ENCODE peak calls at places on chromosomes 16 and 17, in four cellular contexts. G is Caco-2, U is GM23248, P is lower lobe of right lung. A is an unnamed sample. For H3K9me3, the result is how much of the 10 kb centered on the place peaks cover.

GRCh38 chr16:10191096-10191495 is 8.9 kb upstream of the GRIN2A start:
- DNase-seq in G (no peak), U (no peak), P (no peak), A (no peak)

GRCh38 chr16:64754279-64754678 is 367.6 kb downstream of the CDH11 start:
- DNase-seq in G (no peak), U (peak), P (no peak), A (no peak)

GRCh38 chr17:72338847-72339790 is 218.3 kb downstream of the SOX9 start:
- DNase-seq in G (peak), U (peak), P (no peak), A (no peak)

GRCh38 chr16:86761117-86761971 is 183.0 kb downstream of the FOXL1 start:
- DNase-seq in G (peak), U (peak), P (no peak), A (peak)

GRCh38 chr16:53814791-53815190 is 110.8 kb downstream of the FTO start:
- DNase-seq in G (no peak), U (no peak), P (no peak), A (no peak)

GRCh38 chr16:86492961-86493639 is 17.2 kb upstream of the FOXF1 start:
- DNase-seq in G (no peak), U (no peak), P (no peak), A (no peak)

GRCh38 chr17:16486373-16487250 is 5.4 kb downstream of the LRRC75A start:
- DNase-seq in G (no peak), U (peak), P (peak), A (peak)

GRCh38 chr16:46947900-46948547 is 25.4 kb downstream of the DNAJA2 start:
- DNase-seq in G (peak), U (peak), P (no peak), A (peak)

GRCh38 chr16:52399116-52399515 is 147.8 kb downstream of the TOX3 start:
- DNase-seq in G (no peak), U (no peak), P (no peak), A (no peak)

GRCh38 chr17:80774146-80774545 is 217.5 kb upstream of the CHMP6 start:
- DNase-seq in G (no peak), U (no peak), P (no peak), A (no peak)

GRCh38 chr17:11506635-11507034 is 91.6 kb upstream of the DNAH9 start:
- DNase-seq in G (peak), U (peak), P (no peak), A (no peak)

GRCh38 chr16:57826706-57827625 is 24.7 kb upstream of the KIFC3 start:
- DNase-seq in G (peak), U (peak), P (no peak), A (no peak)

GRCh38 chr17:49775546-49776260 is 11.8 kb upstream of the FAM117A start:
- DNase-seq in G (peak), U (no peak), P (no peak), A (no peak)

GRCh38 chr16:82263456-82264159 is 93.6 kb upstream of the MPHOSPH6 start:
- DNase-seq in G (peak), U (peak), P (no peak), A (peak)

GRCh38 chr16:69311533-69312388 is 611 bp downstream of the VPS4A start:
- DNase-seq in G (peak), U (peak), P (peak), A (no peak)

GRCh38 chr16:66135376-66135775 is 231.1 kb upstream of the CDH5 start:
- DNase-seq in G (no peak), U (no peak), P (no peak), A (no peak)

GRCh38 chr17:13694934-13695333 is 93.2 kb upstream of the HS3ST3A1 start:
- DNase-seq in G (no peak), U (no peak), P (no peak), A (no peak)

GRCh38 chr16:53872248-53873221 is 168.6 kb downstream of the FTO start:
- DNase-seq in G (no peak), U (peak), P (no peak), A (no peak)

GRCh38 chr17:7626956-7627249 is 718 bp downstream of the SAT2 start:
- DNase-seq in G (no peak), U (peak), P (no peak), A (peak)

GRCh38 chr17:4394208-4395110 is 28.0 kb upstream of the UBE2G1 start:
- DNase-seq in G (no peak), U (no peak), P (no peak), A (no peak)

GRCh38 chr16:71627631-71628236 is 1.8 kb downstream of the MARVELD3 start:
- DNase-seq in G (no peak), U (no peak), P (no peak), A (peak)

GRCh38 chr17:74245145-74245817 is 28.8 kb upstream of the DNAI2 start:
- DNase-seq in G (no peak), U (no peak), P (no peak), A (no peak)

GRCh38 chr17:35069311-35069710 is 5.8 kb upstream of the RFFL start:
- DNase-seq in G (peak), U (peak), P (no peak), A (no peak)

GRCh38 chr17:7216242-7217112 is 3.2 kb downstream of the DLG4 start:
- DNase-seq in G (no peak), U (peak), P (no peak), A (no peak)

GRCh38 chr16:8627456-8627855 is 6.0 kb downstream of the METTL22 start:
- DNase-seq in G (no peak), U (no peak), P (no peak), A (no peak)

GRCh38 chr17:7176870-7177209 is 2.3 kb downstream of the ASGR1 start:
- DNase-seq in G (no peak), U (peak), P (no peak), A (peak)

GRCh38 chr16:55552621-55553020 is 13.9 kb upstream of the CAPNS2 start:
- DNase-seq in G (no peak), U (peak), P (no peak), A (no peak)

GRCh38 chr17:74012465-74012864 is 191.0 kb upstream of the RPL38 start:
- DNase-seq in G (no peak), U (no peak), P (no peak), A (no peak)

GRCh38 chr16:66958857-66959644 is 2.0 kb upstream of the CES3 start:
- DNase-seq in G (no peak), U (no peak), P (no peak), A (no peak)

GRCh38 chr17:79803421-79803996 is 6.6 kb upstream of the CBX8 start:
- DNase-seq in G (no peak), U (no peak), P (no peak), A (no peak)

GRCh38 chr17:76695059-76695892 is 15.5 kb downstream of the MXRA7 start:
- DNase-seq in G (no peak), U (peak), P (no peak), A (no peak)

GRCh38 chr17:42251115-42251514 is 25.1 kb downstream of the STAT5B start:
- DNase-seq in G (peak), U (peak), P (no peak), A (no peak)

GRCh38 chr17:64386412-64387144 is 4.1 kb downstream of the PECAM1 start:
- DNase-seq in G (no peak), U (no peak), P (no peak), A (no peak)

GRCh38 chr16:17803625-17804410 is 333.1 kb upstream of the XYLT1 start:
- DNase-seq in G (no peak), U (peak), P (no peak), A (no peak)

GRCh38 chr17:556431-556995 is 158.1 kb downstream of the VPS53 start:
- DNase-seq in G (peak), U (no peak), P (no peak), A (no peak)

GRCh38 chr17:67276075-67276474 is 31.1 kb upstream of the HELZ start:
- DNase-seq in G (peak), U (no peak), P (no peak), A (no peak)
- H3K9me3 ChIP-seq in G (under half), U (under half), P (under half), A (under half)

DNA sequence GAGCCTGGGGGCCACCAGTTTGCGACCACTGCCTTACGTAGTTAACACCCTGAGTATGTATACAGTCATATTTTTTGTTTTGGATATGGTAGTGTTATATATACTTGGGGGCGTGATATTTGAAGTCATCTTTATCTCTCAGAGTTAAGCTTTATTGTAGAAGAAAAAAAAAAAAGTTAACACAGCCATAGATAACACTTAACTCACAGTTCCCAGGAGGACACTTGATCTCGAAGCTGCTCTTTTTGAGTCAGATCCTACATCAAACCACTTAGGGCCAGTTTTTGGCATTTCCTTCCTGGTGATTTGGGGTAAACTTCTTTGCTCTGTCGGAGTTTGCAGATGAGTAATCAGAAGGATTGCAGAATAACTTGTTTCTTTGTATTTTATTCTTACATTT is 5.8 kb downstream of the ITPRIPL2 start:
- DNase-seq in G (no peak), U (peak), P (no peak), A (no peak)
- H3K4me3 ChIP-seq in G (no peak), U (peak), P (peak), A (no peak)

GRCh38 chr16:3317315-3317999 is 12.2 kb downstream of the ZNF75A start:
- DNase-seq in G (no peak), U (peak), P (no peak), A (no peak)
- H3K9me3 ChIP-seq in G (under half), U (under half), P (half or more), A (under half)

GRCh38 chr17:48046296-48046695 is 1.9 kb upstream of the NFE2L1 start:
- DNase-seq in G (no peak), U (no peak), P (no peak), A (no peak)
- H3K4me3 ChIP-seq in G (peak), U (peak), P (no peak), A (peak)

GRCh38 chr16:48596326-48596725 is 13.7 kb downstream of the N4BP1 start:
- DNase-seq in G (no peak), U (no peak), P (no peak), A (no peak)
- H3K9me3 ChIP-seq in G (under half), U (under half), P (under half), A (under half)

GRCh38 chr17:45170976-45171337 is 9.3 kb downstream of the HEXIM2 start:
- DNase-seq in G (peak), U (peak), P (peak), A (no peak)
- H3K4me3 ChIP-seq in G (no peak), U (peak), P (peak), A (no peak)

A was measured in HAP-1.